ENCODE peak calls at places on chromosomes 1 and 21, in ten cellular contexts. One of them, this sample, is unnamed.

GRCh38 chr1:11765661-11766428 is 3.9 kb downstream of the C1orf167 start:
- DNase-seq in left ventricle myocardium inferior: no peak
- DNase-seq in activated B cell treated with CpG ODN at 0.5 μM for 24 hours: no peak
- DNase-seq in substantia nigra: no peak
- DNase-seq in T-cell: no peak
- DNase-seq in transverse colon: no peak
- DNase-seq in iPS DF 19.7: no peak
- DNase-seq in H54: no peak
- DNase-seq in posterior cingulate gyrus: no peak
- DNase-seq in NCI-H510A: no peak
- DNase-seq in this sample: no peak

GRCh38 chr1:100404816-100405215 is 52.5 kb downstream of the CDC14A start:
- DNase-seq in H54: no peak
- DNase-seq in NCI-H510A: no peak
- DNase-seq in T-cell: no peak
- DNase-seq in substantia nigra: no peak
- DNase-seq in iPS DF 19.7: no peak
- DNase-seq in activated B cell treated with CpG ODN at 0.5 μM for 24 hours: no peak
- DNase-seq in left ventricle myocardium inferior: no peak
- DNase-seq in posterior cingulate gyrus: no peak
- DNase-seq in transverse colon: no peak
- DNase-seq in this sample: no peak

GRCh38 chr1:238252033-238252802 is 361.5 kb upstream of the ZP4 start:
- DNase-seq in H54: peak
- DNase-seq in T-cell: no peak
- DNase-seq in NCI-H510A: no peak
- DNase-seq in substantia nigra: peak
- DNase-seq in activated B cell treated with CpG ODN at 0.5 μM for 24 hours: no peak
- DNase-seq in iPS DF 19.7: peak
- DNase-seq in transverse colon: peak
- DNase-seq in left ventricle myocardium inferior: peak
- DNase-seq in posterior cingulate gyrus: peak
- DNase-seq in this sample: no peak

GRCh38 chr1:27566462-27567182 is 37.3 kb downstream of the AHDC1 start:
- DNase-seq in iPS DF 19.7: no peak
- DNase-seq in left ventricle myocardium inferior: peak
- DNase-seq in activated B cell treated with CpG ODN at 0.5 μM for 24 hours: no peak
- DNase-seq in posterior cingulate gyrus: no peak
- DNase-seq in T-cell: no peak
- DNase-seq in transverse colon: no peak
- DNase-seq in H54: no peak
- DNase-seq in NCI-H510A: no peak
- DNase-seq in substantia nigra: no peak
- DNase-seq in this sample: no peak

GRCh38 chr1:43144228-43144627 is 27.9 kb downstream of the EBNA1BP2 start:
- DNase-seq in T-cell: no peak
- DNase-seq in activated B cell treated with CpG ODN at 0.5 μM for 24 hours: no peak
- DNase-seq in substantia nigra: no peak
- DNase-seq in left ventricle myocardium inferior: no peak
- DNase-seq in transverse colon: no peak
- DNase-seq in NCI-H510A: no peak
- DNase-seq in posterior cingulate gyrus: no peak
- DNase-seq in iPS DF 19.7: no peak
- DNase-seq in H54: no peak
- DNase-seq in this sample: no peak

GRCh38 chr21:32886339-32886738 is 114.8 kb upstream of the PAXBP1 start:
- DNase-seq in substantia nigra: no peak
- DNase-seq in activated B cell treated with CpG ODN at 0.5 μM for 24 hours: no peak
- DNase-seq in left ventricle myocardium inferior: no peak
- DNase-seq in T-cell: peak
- DNase-seq in NCI-H510A: no peak
- DNase-seq in H54: no peak
- DNase-seq in iPS DF 19.7: no peak
- DNase-seq in posterior cingulate gyrus: no peak
- DNase-seq in transverse colon: no peak
- DNase-seq in this sample: no peak

GRCh38 chr1:110188116-110188618 is 21.9 kb upstream of the KCNC4 start:
- DNase-seq in T-cell: no peak
- DNase-seq in substantia nigra: no peak
- DNase-seq in transverse colon: no peak
- DNase-seq in H54: peak
- DNase-seq in NCI-H510A: no peak
- DNase-seq in iPS DF 19.7: no peak
- DNase-seq in posterior cingulate gyrus: no peak
- DNase-seq in left ventricle myocardium inferior: no peak
- DNase-seq in activated B cell treated with CpG ODN at 0.5 μM for 24 hours: no peak
- DNase-seq in this sample: no peak

GRCh38 chr1:229478852-229479251 is 29.3 kb downstream of the NUP133 start:
- DNase-seq in substantia nigra: no peak
- DNase-seq in posterior cingulate gyrus: no peak
- DNase-seq in iPS DF 19.7: no peak
- DNase-seq in H54: no peak
- DNase-seq in T-cell: no peak
- DNase-seq in transverse colon: no peak
- DNase-seq in activated B cell treated with CpG ODN at 0.5 μM for 24 hours: peak
- DNase-seq in left ventricle myocardium inferior: no peak
- DNase-seq in NCI-H510A: no peak
- DNase-seq in this sample: peak